ENCODE peak calls at places on chromosome X, in ten cellular contexts. U, C, M, T, H, Q, L, P, Y and F are unnamed samples.

GRCh38 chrX:155020591-155020990 is 1.9 kb downstream of the F8 start:
- DNase-seq in L (no peak), H (no peak), T (no peak), M (no peak), Q (no peak), C (no peak), Y (no peak), P (no peak), U (no peak), F (no peak)

GRCh38 chrX:71996826-71997225 is 86.2 kb downstream of the NHSL2 start:
- DNase-seq in L (no peak), Q (no peak), C (no peak), H (no peak), P (no peak), M (no peak), T (peak; percentile 65), U (no peak), Y (peak; percentile 11), F (no peak)

GRCh38 chrX:38458071-38458470 is 103.3 kb upstream of the TSPAN7 start:
- DNase-seq in Y (no peak), M (no peak), P (no peak), C (no peak), U (no peak), Q (peak; percentile 7), H (no peak), T (peak; percentile 3), L (no peak), F (no peak)

GRCh38 chrX:150450519-150451177 is 87.5 kb downstream of the MAMLD1 start:
- DNase-seq in P (no peak), M (no peak), Q (no peak), H (no peak), T (no peak), U (no peak), L (no peak), C (no peak), Y (no peak), F (no peak)

GRCh38 chrX:17703201-17703600 is 34.1 kb upstream of the SCML1 start:
- DNase-seq in L (no peak), U (no peak), T (no peak), C (no peak), Y (no peak), Q (peak; percentile 4), H (no peak), P (no peak), M (no peak), F (no peak)

GRCh38 chrX:104112326-104112951 is at the start of gene ZCCHC18:
- DNase-seq in L (peak; percentile 86), C (peak; percentile 91), H (no peak), P (peak; percentile 13), T (peak; percentile 20), Y (peak; percentile 38), M (peak; percentile 57), Q (peak; percentile 41), U (no peak), F (no peak)

GRCh38 chrX:107483976-107484726 is 34.7 kb downstream of the FRMPD3 start:
- DNase-seq in P (no peak), M (no peak), T (peak; percentile 58), U (no peak), L (no peak), Y (no peak), H (no peak), C (no peak), Q (no peak), F (no peak)

GRCh38 chrX:15724911-15725310 is 13.2 kb upstream of the CA5B start:
- DNase-seq in P (no peak), T (no peak), L (no peak), U (no peak), H (no peak), Y (no peak), M (no peak), C (no peak), Q (no peak), F (no peak)

GRCh38 chrX:87583679-87584078 is 66.1 kb downstream of the KLHL4 start:
- DNase-seq in T (peak; percentile 39), U (no peak), H (no peak), P (no peak), L (no peak), Y (peak; percentile 44), M (peak; percentile 10), Q (peak; percentile 50), C (no peak), F (no peak)

GRCh38 chrX:39718951-39719350 is 378.8 kb downstream of the BCOR start:
- DNase-seq in P (no peak), Y (no peak), L (no peak), C (no peak), Q (no peak), M (no peak), U (no peak), T (no peak), H (no peak), F (no peak)

GRCh38 chrX:148049441-148049840 is 68.3 kb downstream of the FMR1NB start:
- DNase-seq in Q (peak; percentile 54), H (no peak), L (no peak), U (no peak), C (no peak), Y (peak; percentile 52), P (no peak), M (peak; percentile 18), T (peak; percentile 45), F (peak; percentile 18)

GRCh38 chrX:2521092-2521926 is 20.5 kb upstream of the DHRSX start:
- DNase-seq in Q (no peak), T (no peak), P (peak; percentile 31), U (no peak), H (no peak), M (no peak), L (no peak), Y (no peak), C (no peak), F (no peak)

GRCh38 chrX:115912372-115912897 is 258.1 kb upstream of the AGTR2 start:
- DNase-seq in C (no peak), T (peak; percentile 12), H (no peak), M (no peak), Q (peak; percentile 2), P (no peak), U (no peak), L (no peak), Y (no peak), F (no peak)

GRCh38 chrX:19593684-19594083 is 78.4 kb upstream of the MAP3K15 start:
- DNase-seq in P (no peak), L (no peak), M (peak; percentile 48), H (no peak), U (no peak), T (peak; percentile 61), Q (peak; percentile 68), Y (peak; percentile 63), C (no peak), F (no peak)

GRCh38 chrX:129932792-129933321 is 26.9 kb downstream of the UTP14A start:
- DNase-seq in C (no peak), P (no peak), L (peak; percentile 84), T (no peak), Q (no peak), M (no peak), H (no peak), U (peak; percentile 78), Y (peak; percentile 11), F (no peak)

GRCh38 chrX:119602701-119603255 is 3.4 kb downstream of the NKRF start:
- DNase-seq in U (no peak), P (no peak), T (no peak), Q (no peak), C (no peak), M (no peak), L (no peak), Y (no peak), H (no peak), F (no peak)
- H3K4me3 ChIP-seq in U (no peak overlapping the region), P (no peak overlapping the region), T (no peak overlapping the region), Q (no peak overlapping the region), C (no peak overlapping the region), M (no peak overlapping the region), L (no peak overlapping the region), Y (no peak overlapping the region), H (no peak overlapping the region), F (no peak overlapping the region)

GRCh38 chrX:78123190-78123589 is 16.3 kb downstream of the TAF9B start:
- DNase-seq in T (peak; percentile 67), U (no peak), C (no peak), M (peak; percentile 63), Y (peak; percentile 57), P (no peak), Q (peak; percentile 10), H (no peak), L (no peak), F (no peak)

GRCh38 chrX:78124304-78124703 is 15.1 kb downstream of the TAF9B start:
- DNase-seq in H (no peak), Y (no peak), L (no peak), Q (peak; percentile 34), P (no peak), M (no peak), T (no peak), U (no peak), C (no peak), F (no peak)

GRCh38 chrX:78118628-78119027 is 14.6 kb downstream of the PGK1 start:
- DNase-seq in H (no peak), L (no peak), U (no peak), C (no peak), Y (no peak), T (no peak), P (no peak), Q (no peak), M (no peak), F (no peak)

GRCh38 chrX:78116365-78116764 is 12.3 kb downstream of the PGK1 start:
- DNase-seq in Y (no peak), T (no peak), L (no peak), C (no peak), M (no peak), U (no peak), P (no peak), H (no peak), Q (no peak), F (no peak)

GRCh38 chrX:78119521-78120227 is 15.6 kb downstream of the PGK1 start:
- DNase-seq in Q (peak; percentile 20), Y (no peak), U (no peak), H (no peak), M (no peak), T (no peak), L (no peak), P (no peak), C (no peak), F (no peak)
- TF ChIP-seq CTCF in Q (peak; percentile 38), Y (peak; percentile 18), U (no peak), H (no peak), M (no peak), T (no peak), L (peak; percentile 11), P (no peak), C (peak; percentile 23), F (peak; percentile 51)

DNA sequence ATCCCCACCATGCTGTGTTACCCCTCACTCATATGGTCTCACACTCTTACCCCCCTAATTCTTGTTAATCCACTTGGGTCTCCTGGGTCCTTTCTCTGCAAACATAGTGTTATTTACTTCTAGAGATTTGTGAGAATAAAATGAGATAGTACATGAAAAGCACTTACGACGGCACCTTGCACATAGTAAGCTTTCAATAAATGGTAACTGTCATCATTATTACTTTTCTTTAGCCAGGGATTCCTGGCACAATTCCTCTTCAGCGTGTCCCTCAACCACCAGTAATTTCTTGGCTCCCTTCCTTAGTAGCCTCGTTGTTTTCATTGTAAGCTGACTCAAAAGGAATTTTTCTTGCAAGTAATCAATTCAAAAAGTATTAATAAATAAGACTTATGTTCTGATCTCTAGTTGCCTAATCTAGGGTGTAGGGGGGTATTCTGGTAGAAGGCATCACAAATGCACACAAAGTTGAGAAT is 30.1 kb upstream of the RBMX start:
- DNase-seq in U (no peak), Y (peak; percentile 18), Q (peak; percentile 28), M (peak; percentile 42), C (no peak), H (no peak), T (peak; percentile 53), P (no peak), L (no peak), F (no peak)
- H3K4me3 ChIP-seq in U (peak overlapping the region; percentile 64), Y (peak overlapping the region; percentile 17), Q (peak overlapping the region; percentile 63), M (peak overlapping the region; percentile 53), C (peak overlapping the region; percentile 61), H (peak overlapping the region; percentile 64), T (peak overlapping the region; percentile 67), P (no peak overlapping the region), L (peak overlapping the region; percentile 92), F (peak overlapping the region; percentile 98)

GRCh38 chrX:7170903-7171302 is 22.9 kb upstream of the PUDP start:
- DNase-seq in H (no peak), C (no peak), Y (peak; percentile 28), T (peak; percentile 37), Q (peak; percentile 35), M (no peak), U (no peak), P (no peak), L (no peak), F (no peak)
- TF ChIP-seq CTCF in H (no peak), C (peak; percentile 3), Y (no peak), T (peak; percentile 33), Q (peak; percentile 50), M (peak; percentile 27), U (no peak), P (no peak), L (peak; percentile 14), F (peak; percentile 38)